ENCODE peak calls at places on chromosomes 11 and 22, in eight cellular contexts. C, B, E, V, F, S, I and Y are unnamed samples.

GRCh38 chr11:134463716-134464115 is 51.7 kb upstream of the B3GAT1 start:
- DNase-seq in F (no peak), B (no peak), I (no peak), E (no peak), V (no peak), S (no peak), C (no peak), Y (no peak)

GRCh38 chr11:559712-560304 is 730 bp downstream of the LMNTD2 start:
- DNase-seq in I (no peak), S (no peak), V (no peak), F (no peak), C (no peak), B (no peak), E (no peak), Y (no peak)

GRCh38 chr11:119368121-119369034 is 13.1 kb downstream of the USP2 start:
- DNase-seq in S (peak; percentile 46), I (peak; percentile 52), F (peak; percentile 72), C (no peak), E (peak; percentile 83), B (no peak), V (peak; percentile 59), Y (peak; percentile 25)

GRCh38 chr11:68256331-68256741 is 15.4 kb downstream of the C11orf24 start:
- DNase-seq in F (no peak), I (no peak), B (peak; percentile 75), C (no peak), V (no peak), E (peak; percentile 62), S (no peak), Y (peak; percentile 32)

GRCh38 chr22:31122532-31123291 is at the start of gene INPP5J:
- DNase-seq in B (peak; percentile 78), I (peak; percentile 84), E (peak; percentile 51), C (no peak), V (peak; percentile 37), F (peak; percentile 74), S (peak; percentile 21), Y (peak; percentile 28)

GRCh38 chr22:30206964-30207363 is 39.6 kb downstream of the LIF start:
- DNase-seq in C (peak; percentile 71), S (peak; percentile 79), B (peak; percentile 94), F (peak; percentile 75), E (no peak), V (peak; percentile 88), I (no peak), Y (peak; percentile 94)

GRCh38 chr22:37309221-37310074 is 27.1 kb downstream of the CYTH4 start:
- DNase-seq in B (no peak), C (no peak), E (no peak), I (no peak), F (no peak), V (no peak), S (no peak), Y (peak; percentile 72)

GRCh38 chr11:43542734-43543133 is 137.8 kb upstream of the HSD17B12 start:
- DNase-seq in E (no peak), V (no peak), S (no peak), I (no peak), F (no peak), B (no peak), C (no peak), Y (no peak)

GRCh38 chr11:57200937-57201336 is 19.2 kb downstream of the LRRC55 start:
- DNase-seq in C (no peak), I (no peak), V (no peak), S (no peak), F (no peak), E (peak; percentile 71), B (no peak), Y (no peak)

GRCh38 chr11:117220568-117220967 is 11.3 kb downstream of the PCSK7 start:
- DNase-seq in V (no peak), C (no peak), I (no peak), S (no peak), F (peak; percentile 95), B (no peak), E (peak; percentile 75), Y (no peak)

GRCh38 chr11:112159098-112159761 is 4.7 kb downstream of the IL18 start:
- DNase-seq in V (no peak), B (no peak), S (no peak), I (no peak), C (no peak), F (no peak), E (no peak), Y (no peak)

GRCh38 chr22:39319284-39320170 is at the start of gene RPL3:
- DNase-seq in I (peak; percentile 90), S (peak; percentile 99), B (peak; percentile 97), F (peak; percentile 97), C (peak; percentile 97), E (peak; percentile 97), V (peak; percentile 99), Y (peak; percentile 84)

GRCh38 chr11:102792604-102793003 is 5.4 kb downstream of the MMP1 start:
- DNase-seq in B (no peak), S (no peak), E (no peak), V (no peak), C (no peak), F (no peak), I (no peak), Y (no peak)

GRCh38 chr22:24553597-24554315 is 1.2 kb downstream of the GUCD1 start:
- DNase-seq in S (no peak), B (peak; percentile 29), I (no peak), V (no peak), F (no peak), E (peak; percentile 39), C (no peak), Y (no peak)

GRCh38 chr22:28369849-28370248 is 309.8 kb downstream of the TTC28 start:
- DNase-seq in I (no peak), B (no peak), F (no peak), C (no peak), S (no peak), V (no peak), E (no peak), Y (no peak)

GRCh38 chr11:58801974-58802545 is 42.4 kb downstream of the GLYATL2 start:
- DNase-seq in B (no peak), S (no peak), F (no peak), V (no peak), C (no peak), I (no peak), E (no peak), Y (no peak)

GRCh38 chr11:122210378-122210995 is 94.5 kb upstream of the BLID start:
- DNase-seq in E (no peak), V (no peak), F (no peak), B (no peak), I (no peak), C (no peak), S (no peak), Y (no peak)

GRCh38 chr22:36922097-36922608 is 8.7 kb downstream of the CSF2RB start:
- DNase-seq in S (no peak), E (no peak), C (no peak), F (no peak), I (no peak), V (no peak), B (peak; percentile 62), Y (no peak)

GRCh38 chr11:116211166-116211565 is 561.6 kb downstream of the BUD13 start:
- DNase-seq in F (peak; percentile 43), C (no peak), E (no peak), V (no peak), B (no peak), S (no peak), I (no peak), Y (no peak)

GRCh38 chr11:123054301-123055065 is 7.5 kb downstream of the HSPA8 start:
- DNase-seq in V (peak; percentile 78), E (no peak), C (peak; percentile 28), S (peak; percentile 73), F (no peak), B (peak; percentile 82), I (peak; percentile 69), Y (peak; percentile 45)

GRCh38 chr11:72039108-72039850 is 40.6 kb downstream of the IL18BP start:
- DNase-seq in V (peak; percentile 81), I (no peak), B (peak; percentile 42), S (no peak), E (peak; percentile 35), F (peak; percentile 78), C (peak; percentile 60), Y (no peak)

GRCh38 chr11:129489254-129489653 is 113.6 kb downstream of the BARX2 start:
- DNase-seq in I (no peak), B (no peak), S (no peak), C (no peak), E (no peak), F (no peak), V (no peak), Y (peak; percentile 23)

GRCh38 chr11:35893796-35894475 is 49.9 kb upstream of the LDLRAD3 start:
- DNase-seq in C (no peak), I (no peak), S (peak; percentile 33), B (no peak), E (no peak), F (no peak), V (peak; percentile 66), Y (peak; percentile 75)

GRCh38 chr22:17477401-17477833 is 85.9 kb upstream of the SLC25A18 start:
- DNase-seq in F (no peak), B (no peak), C (no peak), V (peak; percentile 82), E (peak; percentile 29), I (no peak), S (peak; percentile 14), Y (no peak)

GRCh38 chr11:108571001-108571400 is 22.6 kb downstream of the EXPH5 start:
- DNase-seq in F (no peak), S (no peak), B (no peak), V (no peak), C (no peak), E (no peak), I (no peak), Y (no peak)

GRCh38 chr11:35526370-35526792 is 965 bp upstream of the PAMR1 start:
- DNase-seq in F (no peak), C (no peak), I (no peak), V (peak; percentile 61), B (no peak), E (no peak), S (no peak), Y (no peak)

GRCh38 chr11:91239359-91239758 is 985.3 kb upstream of the FAT3 start:
- DNase-seq in C (no peak), F (no peak), B (no peak), S (no peak), V (no peak), I (no peak), E (no peak), Y (no peak)

GRCh38 chr22:44583076-44583760 is 85.2 kb upstream of the RTL6 start:
- DNase-seq in V (no peak), I (no peak), S (no peak), C (no peak), E (no peak), B (peak; percentile 66), F (peak; percentile 35), Y (no peak)

GRCh38 chr11:96102664-96103068 is 178.8 kb upstream of the MTMR2 start:
- DNase-seq in B (peak; percentile 56), V (peak; percentile 72), C (no peak), S (no peak), E (no peak), I (no peak), F (no peak), Y (peak; percentile 37)

GRCh38 chr22:19043111-19044085 is 78.8 kb downstream of the DGCR2 start:
- DNase-seq in S (no peak), F (peak; percentile 50), B (peak; percentile 47), E (no peak), C (no peak), V (no peak), I (no peak), Y (peak; percentile 24)

GRCh38 chr11:108269583-108269982 is 46.7 kb downstream of the ATM start:
- DNase-seq in B (no peak), I (no peak), C (no peak), S (no peak), F (no peak), V (no peak), E (no peak), Y (no peak)

GRCh38 chr11:641806-642370 is 4.8 kb downstream of the DRD4 start:
- DNase-seq in S (no peak), I (no peak), C (no peak), E (no peak), F (no peak), B (no peak), V (no peak), Y (no peak)

GRCh38 chr22:16783930-16784354 is 41.3 kb downstream of the XKR3 start:
- DNase-seq in I (no peak), F (no peak), S (peak; percentile 15), C (no peak), V (no peak), B (peak; percentile 14), E (no peak), Y (no peak)

GRCh38 chr11:111983187-111983986 is 41.8 kb upstream of the DLAT start:
- DNase-seq in B (no peak), I (peak; percentile 26), E (no peak), S (peak; percentile 91), C (no peak), V (peak; percentile 42), F (no peak), Y (no peak)